ENCODE peak calls at places on chromosomes 16 and 17, in four cellular contexts. X, E, A and T are unnamed samples.

GRCh38 chr17:31533546-31534155 is 142.2 kb downstream of the RAB11FIP4 start:
- DNase-seq in X (no peak), E (no peak), A (no peak), T (peak)

GRCh38 chr17:7323731-7324437 is 5.3 kb downstream of the NEURL4 start:
- DNase-seq in X (peak), E (peak), A (peak), T (peak)

GRCh38 chr17:69141802-69142472 is at the start of gene ABCA6:
- DNase-seq in X (no peak), E (no peak), A (no peak), T (no peak)

GRCh38 chr17:55454906-55455474 is 33.4 kb upstream of the MMD start:
- DNase-seq in X (no peak), E (no peak), A (no peak), T (no peak)

GRCh38 chr16:57263585-57264351 is 18.7 kb downstream of the ARL2BP start:
- DNase-seq in X (no peak), E (no peak), A (peak), T (no peak)

GRCh38 chr16:84258266-84258665 is 18.5 kb upstream of the KCNG4 start:
- DNase-seq in X (no peak), E (no peak), A (no peak), T (no peak)

GRCh38 chr16:88804552-88805339 is 1.2 kb downstream of the CDT1 start:
- DNase-seq in X (peak), E (peak), A (no peak), T (peak)

GRCh38 chr16:86566966-86567700 is 504 bp downstream of the FOXC2 start:
- DNase-seq in X (no peak), E (no peak), A (no peak), T (no peak)

GRCh38 chr16:78720416-78720815 is 621.0 kb downstream of the WWOX start:
- DNase-seq in X (no peak), E (no peak), A (no peak), T (no peak)

GRCh38 chr17:51442112-51442865 is 181.9 kb downstream of the UTP18 start:
- DNase-seq in X (no peak), E (no peak), A (no peak), T (no peak)

GRCh38 chr16:64019339-64019738 is 1102.5 kb downstream of the CDH11 start:
- DNase-seq in X (no peak), E (no peak), A (no peak), T (no peak)

GRCh38 chr17:17648762-17649161 is 32.5 kb upstream of the RAI1 start:
- DNase-seq in X (no peak), E (no peak), A (no peak), T (no peak)

GRCh38 chr17:82845163-82845807 is 5.5 kb upstream of the ZNF750 start:
- DNase-seq in X (no peak), E (no peak), A (no peak), T (no peak)

GRCh38 chr17:78973196-78973595 is 6.5 kb downstream of the LGALS3BP start:
- DNase-seq in X (no peak), E (no peak), A (peak), T (no peak)

GRCh38 chr17:82148997-82149396 is 51.0 kb upstream of the FASN start:
- DNase-seq in X (no peak), E (no peak), A (no peak), T (no peak)

DNA sequence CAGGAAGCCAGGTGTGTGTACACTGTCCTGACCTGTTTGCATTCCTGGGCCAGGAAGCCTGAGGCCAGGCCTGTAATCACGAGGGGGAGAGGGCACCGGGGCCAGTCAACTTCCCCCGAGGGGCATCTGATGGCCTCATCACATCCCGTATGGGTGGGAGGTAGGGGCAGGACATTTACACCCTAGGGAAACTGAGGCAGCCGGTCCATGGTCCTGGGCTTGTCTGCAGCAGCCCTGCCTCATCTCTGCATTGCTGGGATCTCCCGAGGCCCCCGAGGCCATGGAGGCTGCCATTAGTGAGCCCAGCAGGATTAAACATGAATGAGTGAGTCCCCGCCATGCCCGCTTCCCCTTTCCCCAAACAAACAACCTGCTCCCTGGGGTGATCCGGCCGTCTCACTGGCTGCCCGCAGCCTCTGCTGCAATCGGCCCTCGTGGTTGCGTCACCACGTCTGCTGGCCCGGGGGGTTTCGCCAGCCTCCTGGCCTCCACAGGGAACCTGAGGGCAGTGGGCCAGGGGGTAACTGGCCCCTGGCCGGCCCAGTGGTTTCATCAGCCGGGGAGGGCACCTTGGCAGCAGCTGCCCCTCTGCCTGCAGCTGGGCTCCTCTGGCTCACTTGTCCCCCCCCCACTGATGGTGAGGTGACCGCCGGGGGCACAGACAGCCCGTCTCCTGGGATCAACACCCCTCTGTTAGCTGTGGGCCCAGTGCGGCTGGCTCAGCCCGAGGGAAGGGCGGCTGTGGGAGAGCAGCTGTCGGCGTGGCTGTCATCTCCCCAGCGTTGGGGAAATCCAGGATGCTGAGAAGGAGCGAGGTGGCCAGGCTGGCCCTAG is 88.3 kb upstream of the GSE1 start:
- DNase-seq in X (no peak), E (no peak), A (no peak), T (peak)
- H3K27ac ChIP-seq in X (no peak), E (no peak), A (no peak), T (no peak)

DNA sequence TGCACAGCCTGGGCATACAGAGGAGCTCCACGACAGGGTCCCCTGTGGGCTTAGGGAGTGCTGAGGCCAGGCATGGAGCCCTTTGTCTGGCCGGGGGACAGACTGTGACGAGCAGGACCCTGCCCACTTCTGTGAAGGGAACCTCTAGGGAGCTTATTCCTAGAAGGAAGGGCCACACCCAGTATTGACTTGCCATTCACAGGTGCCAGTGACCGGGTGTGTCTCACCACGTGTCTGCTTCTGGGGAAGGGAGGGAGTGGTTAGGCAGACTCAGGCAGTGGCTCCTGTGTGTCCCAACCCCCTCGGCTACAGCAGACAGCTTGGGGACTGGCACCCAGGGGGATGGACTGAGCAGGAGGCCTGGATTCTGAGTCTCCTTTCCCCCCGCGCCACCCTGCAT is 57.2 kb downstream of the SOCS1 start:
- DNase-seq in X (no peak), E (peak), A (peak), T (no peak)
- H3K4me3 ChIP-seq in X (no peak), E (no peak), A (no peak), T (no peak)

DNA sequence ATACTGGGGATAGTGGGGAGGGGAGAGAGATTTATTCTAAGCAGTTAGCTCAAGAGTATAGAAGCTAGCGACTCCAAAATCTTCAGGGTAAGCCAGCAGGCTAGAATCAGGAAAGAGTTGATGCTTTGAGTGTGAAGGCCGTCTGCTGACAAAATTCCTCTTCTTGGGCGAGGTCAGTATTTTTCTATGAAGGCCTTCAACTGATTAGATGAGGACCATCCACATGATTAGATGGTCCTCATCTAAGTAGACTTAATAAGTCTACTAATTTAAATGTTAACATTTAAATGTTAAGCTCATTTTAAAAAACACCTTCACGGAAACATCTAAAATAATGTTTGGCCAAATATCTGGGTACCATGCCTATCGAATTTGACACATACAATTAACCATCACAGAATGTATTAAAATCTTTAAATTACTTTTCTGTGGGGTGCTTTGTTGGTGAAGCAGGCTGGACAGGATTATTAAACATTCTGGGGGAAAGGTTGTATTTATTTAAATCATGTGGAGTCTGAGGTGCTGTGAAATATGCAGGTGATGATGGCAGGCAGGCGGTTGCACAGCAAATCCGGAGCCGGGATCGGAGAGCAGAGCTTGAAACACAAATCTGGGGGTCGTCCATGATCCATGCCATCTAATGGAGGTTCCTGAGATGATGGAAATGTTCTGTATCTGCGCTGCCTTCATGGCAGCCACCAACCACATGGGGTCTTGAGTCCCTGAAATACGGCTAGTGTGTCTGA is 49.8 kb upstream of the ADORA2B start:
- DNase-seq in X (no peak), E (no peak), A (no peak), T (no peak)
- H3K27ac ChIP-seq in X (no peak), E (no peak), A (no peak), T (no peak)

GRCh38 chr16:85329999-85330693 is 217.9 kb upstream of the CIBAR2 start:
- DNase-seq in X (no peak), E (no peak), A (no peak), T (no peak)

GRCh38 chr16:85332175-85332574 is 219.9 kb upstream of the CIBAR2 start:
- DNase-seq in X (no peak), E (no peak), A (no peak), T (no peak)

GRCh38 chr16:85330694-85331188 is 218.5 kb upstream of the CIBAR2 start:
- DNase-seq in X (no peak), E (no peak), A (no peak), T (peak)

GRCh38 chr16:85333337-85333736 is 221.1 kb upstream of the CIBAR2 start:
- DNase-seq in X (no peak), E (no peak), A (no peak), T (no peak)

DNA sequence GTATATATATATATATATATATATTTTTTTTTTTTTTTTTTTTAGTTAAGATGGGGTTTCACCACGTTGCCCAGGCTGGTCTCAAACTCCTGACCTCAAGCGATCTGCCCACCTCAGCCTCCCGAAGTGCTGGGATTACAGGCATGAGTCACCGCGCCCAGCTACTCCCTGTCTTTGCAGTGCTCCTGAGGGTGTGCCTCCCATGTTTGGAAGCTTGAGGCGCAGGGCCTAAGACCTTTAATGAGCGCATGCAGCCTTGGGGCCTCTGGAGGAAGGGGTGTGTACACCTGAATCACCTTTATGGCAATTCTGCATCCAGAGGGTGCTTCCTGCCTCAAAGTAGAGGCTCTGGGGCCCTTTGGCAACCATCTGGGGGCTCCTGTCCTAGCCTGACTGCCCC is 219.4 kb upstream of the CIBAR2 start:
- DNase-seq in X (no peak), E (peak), A (peak), T (no peak)
- H3K4me3 ChIP-seq in X (no peak), E (no peak), A (no peak), T (no peak)

DNA sequence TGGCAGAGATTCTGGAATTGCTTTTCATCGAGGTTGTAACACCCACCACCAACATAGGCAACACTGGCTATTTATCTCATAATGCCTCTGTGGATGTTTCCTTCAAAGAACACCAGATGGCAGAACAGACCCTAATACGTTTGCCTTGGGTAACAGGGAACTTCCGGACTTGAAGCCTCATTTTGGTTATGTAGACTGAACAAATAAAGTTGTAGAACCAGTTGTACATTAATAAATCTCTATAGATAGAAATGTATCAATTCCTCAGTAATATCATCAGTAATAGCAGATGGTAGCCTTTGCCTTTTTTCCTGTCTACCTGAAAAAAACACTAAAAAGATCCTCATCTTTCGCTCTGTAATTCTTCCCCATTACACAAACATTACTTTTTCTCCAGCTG is 25.9 kb upstream of the APOH start:
- DNase-seq in X (peak), E (peak), A (no peak), T (peak)
- H3K27ac ChIP-seq in X (peak), E (no peak), A (no peak), T (no peak)

DNA sequence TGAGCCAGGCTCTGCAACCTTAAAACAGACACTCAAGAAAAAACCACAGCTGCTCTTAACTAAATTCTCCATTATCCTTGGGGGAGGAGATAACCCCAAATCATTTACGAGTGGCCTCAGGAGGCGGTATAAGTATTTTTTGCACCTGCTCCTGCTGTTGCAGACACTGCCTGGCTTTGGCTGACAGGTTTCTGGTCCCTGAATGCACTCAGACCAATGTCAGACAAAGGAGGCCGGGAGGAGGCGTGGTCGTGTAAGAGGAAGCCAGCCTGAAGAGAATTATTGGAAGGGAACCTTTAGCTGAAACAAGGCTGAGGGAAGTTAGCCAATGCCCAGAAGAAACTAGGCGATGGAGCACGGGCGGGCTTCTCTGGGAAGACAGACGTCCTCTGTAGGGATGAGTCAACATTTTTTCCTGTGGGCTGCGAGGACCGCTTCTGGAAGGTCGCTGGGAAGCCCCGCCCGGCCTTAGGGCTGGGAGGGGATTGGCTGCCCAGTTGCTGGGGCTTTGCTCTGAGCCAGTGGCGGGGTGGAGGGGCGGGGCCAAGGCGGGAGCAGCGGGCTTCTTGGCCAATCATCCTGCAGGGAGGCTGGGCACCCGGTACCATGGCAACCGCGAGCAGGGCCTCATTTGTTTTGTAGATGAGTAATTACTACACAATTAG is 82.3 kb downstream of the CCDC182 start:
- DNase-seq in X (peak), E (peak), A (peak), T (peak)
- H3K4me3 ChIP-seq in X (no peak), E (no peak), A (peak), T (no peak)